ENCODE peak calls at places on chromosomes 5 and 9, in seven cellular contexts. One of them, this sample, is unnamed.

GRCh38 chr9:121308765-121309164 is 40.8 kb downstream of the GSN start:
- DNase-seq in activated CD8-positive, alpha-beta memory T cell treated with anti-CD3 and anti-CD28 coated beads for 1 hour: no peak
- DNase-seq in left colon: no peak
- DNase-seq in NCI-H345: no peak
- DNase-seq in GM20000: no peak
- DNase-seq in esophagus squamous epithelium: no peak
- DNase-seq in heart left ventricle: peak
- DNase-seq in this sample: no peak

GRCh38 chr9:110340306-110340705 is 2.6 kb upstream of the TXNDC8 start:
- DNase-seq in heart left ventricle: no peak
- DNase-seq in NCI-H345: no peak
- DNase-seq in esophagus squamous epithelium: no peak
- DNase-seq in GM20000: no peak
- DNase-seq in activated CD8-positive, alpha-beta memory T cell treated with anti-CD3 and anti-CD28 coated beads for 1 hour: no peak
- DNase-seq in left colon: no peak
- DNase-seq in this sample: no peak

GRCh38 chr5:172887735-172888134 is 53.7 kb downstream of the ERGIC1 start:
- DNase-seq in NCI-H345: no peak
- DNase-seq in left colon: peak
- DNase-seq in heart left ventricle: peak
- DNase-seq in esophagus squamous epithelium: no peak
- DNase-seq in activated CD8-positive, alpha-beta memory T cell treated with anti-CD3 and anti-CD28 coated beads for 1 hour: no peak
- DNase-seq in GM20000: no peak
- DNase-seq in this sample: no peak

GRCh38 chr5:2699686-2700085 is 51.8 kb downstream of the IRX2 start:
- DNase-seq in activated CD8-positive, alpha-beta memory T cell treated with anti-CD3 and anti-CD28 coated beads for 1 hour: no peak
- DNase-seq in left colon: no peak
- DNase-seq in GM20000: no peak
- DNase-seq in heart left ventricle: no peak
- DNase-seq in esophagus squamous epithelium: no peak
- DNase-seq in NCI-H345: no peak
- DNase-seq in this sample: no peak

GRCh38 chr9:81519816-81520215 is 169.5 kb downstream of the TLE1 start:
- DNase-seq in GM20000: no peak
- DNase-seq in NCI-H345: no peak
- DNase-seq in left colon: no peak
- DNase-seq in activated CD8-positive, alpha-beta memory T cell treated with anti-CD3 and anti-CD28 coated beads for 1 hour: no peak
- DNase-seq in heart left ventricle: no peak
- DNase-seq in esophagus squamous epithelium: no peak
- DNase-seq in this sample: no peak

GRCh38 chr9:4985376-4986266 is 549 bp downstream of the JAK2 start:
- DNase-seq in activated CD8-positive, alpha-beta memory T cell treated with anti-CD3 and anti-CD28 coated beads for 1 hour: no peak
- DNase-seq in NCI-H345: peak
- DNase-seq in left colon: peak
- DNase-seq in esophagus squamous epithelium: no peak
- DNase-seq in heart left ventricle: peak
- DNase-seq in GM20000: peak
- DNase-seq in this sample: peak

GRCh38 chr5:179821298-179822058 is 773 bp downstream of the SQSTM1 start:
- DNase-seq in NCI-H345: peak
- DNase-seq in heart left ventricle: peak
- DNase-seq in esophagus squamous epithelium: peak
- DNase-seq in GM20000: peak
- DNase-seq in activated CD8-positive, alpha-beta memory T cell treated with anti-CD3 and anti-CD28 coated beads for 1 hour: peak
- DNase-seq in left colon: peak
- DNase-seq in this sample: peak

GRCh38 chr5:78699565-78700143 is 51.1 kb upstream of the LHFPL2 start:
- DNase-seq in left colon: peak
- DNase-seq in NCI-H345: no peak
- DNase-seq in GM20000: no peak
- DNase-seq in esophagus squamous epithelium: no peak
- DNase-seq in activated CD8-positive, alpha-beta memory T cell treated with anti-CD3 and anti-CD28 coated beads for 1 hour: no peak
- DNase-seq in heart left ventricle: peak
- DNase-seq in this sample: no peak

GRCh38 chr5:38720691-38721361 is 125.0 kb upstream of the OSMR start:
- DNase-seq in heart left ventricle: no peak
- DNase-seq in NCI-H345: no peak
- DNase-seq in esophagus squamous epithelium: no peak
- DNase-seq in left colon: no peak
- DNase-seq in activated CD8-positive, alpha-beta memory T cell treated with anti-CD3 and anti-CD28 coated beads for 1 hour: no peak
- DNase-seq in GM20000: no peak
- DNase-seq in this sample: no peak

GRCh38 chr5:102296229-102296817 is at the start of gene SLCO4C1:
- DNase-seq in esophagus squamous epithelium: no peak
- DNase-seq in activated CD8-positive, alpha-beta memory T cell treated with anti-CD3 and anti-CD28 coated beads for 1 hour: peak
- DNase-seq in NCI-H345: peak
- DNase-seq in left colon: peak
- DNase-seq in GM20000: peak
- DNase-seq in heart left ventricle: peak
- DNase-seq in this sample: peak

GRCh38 chr5:150213530-150213929 is 23.7 kb downstream of the SLC6A7 start:
- DNase-seq in GM20000: no peak
- DNase-seq in activated CD8-positive, alpha-beta memory T cell treated with anti-CD3 and anti-CD28 coated beads for 1 hour: no peak
- DNase-seq in NCI-H345: no peak
- DNase-seq in esophagus squamous epithelium: no peak
- DNase-seq in left colon: no peak
- DNase-seq in heart left ventricle: peak
- DNase-seq in this sample: no peak

GRCh38 chr5:51829226-51829625 is 446.0 kb downstream of the ISL1 start:
- DNase-seq in GM20000: no peak
- DNase-seq in activated CD8-positive, alpha-beta memory T cell treated with anti-CD3 and anti-CD28 coated beads for 1 hour: no peak
- DNase-seq in left colon: no peak
- DNase-seq in NCI-H345: no peak
- DNase-seq in heart left ventricle: no peak
- DNase-seq in esophagus squamous epithelium: no peak
- DNase-seq in this sample: no peak

GRCh38 chr9:36862206-36863145 is 171.6 kb downstream of the PAX5 start:
- DNase-seq in GM20000: no peak
- DNase-seq in NCI-H345: peak
- DNase-seq in heart left ventricle: no peak
- DNase-seq in activated CD8-positive, alpha-beta memory T cell treated with anti-CD3 and anti-CD28 coated beads for 1 hour: no peak
- DNase-seq in esophagus squamous epithelium: no peak
- DNase-seq in left colon: no peak
- DNase-seq in this sample: no peak

GRCh38 chr5:21773456-21773855 is 1079.7 kb downstream of the CDH12 start:
- DNase-seq in GM20000: no peak
- DNase-seq in activated CD8-positive, alpha-beta memory T cell treated with anti-CD3 and anti-CD28 coated beads for 1 hour: no peak
- DNase-seq in heart left ventricle: no peak
- DNase-seq in NCI-H345: no peak
- DNase-seq in left colon: no peak
- DNase-seq in esophagus squamous epithelium: no peak
- DNase-seq in this sample: no peak